ENCODE peak calls at places on chromosomes 1 and 21, in six cellular contexts. X, A, H, P, E and F are unnamed samples.

GRCh38 chr1:92899780-92900179 is 61.5 kb downstream of the DIPK1A start:
- DNase-seq in X (no peak), E (no peak), A (no peak), H (no peak), P (no peak), F (no peak)

GRCh38 chr21:45545691-45546531 is 3.7 kb upstream of the SLC19A1 start:
- DNase-seq in A (no peak), H (no peak), P (no peak), X (no peak), E (peak; percentile 11), F (no peak)

GRCh38 chr21:38793926-38794713 is 11.6 kb upstream of the ETS2 start:
- DNase-seq in E (no peak), P (no peak), X (no peak), A (no peak), H (no peak), F (no peak)

GRCh38 chr1:151972533-151973270 is 21.0 kb downstream of the S100A10 start:
- DNase-seq in P (no peak), E (no peak), H (peak; percentile 28), X (peak; percentile 20), A (peak; percentile 76), F (no peak)

GRCh38 chr21:45596704-45597318 is 46.7 kb upstream of the PCBP3 start:
- DNase-seq in X (peak; percentile 79), E (peak; percentile 74), A (no peak), H (peak; percentile 75), P (no peak), F (peak; percentile 68)

GRCh38 chr1:29851666-29852065 is 615.3 kb downstream of the PTPRU start:
- DNase-seq in E (no peak), X (no peak), P (no peak), A (no peak), H (no peak), F (no peak)

GRCh38 chr1:116165572-116165971 is 54.4 kb downstream of the MAB21L3 start:
- DNase-seq in E (no peak), H (peak; percentile 77), A (no peak), P (no peak), X (no peak), F (no peak)

GRCh38 chr1:23742670-23743286 is 493 bp upstream of the ELOA start:
- DNase-seq in E (no peak), H (peak; percentile 48), X (peak; percentile 84), A (no peak), P (no peak), F (no peak)

GRCh38 chr1:70361727-70362413 is 7.3 kb upstream of the ANKRD13C start:
- DNase-seq in H (no peak), X (no peak), P (no peak), A (no peak), E (no peak), F (no peak)

GRCh38 chr1:202597090-202597761 is 113.0 kb downstream of the SYT2 start:
- DNase-seq in A (no peak), X (no peak), P (no peak), H (no peak), E (no peak), F (no peak)

GRCh38 chr21:45153358-45154318 is 79.3 kb downstream of the ADARB1 start:
- DNase-seq in A (no peak), E (no peak), X (no peak), H (no peak), P (no peak), F (no peak)

GRCh38 chr1:53315456-53316048 is 12.3 kb downstream of the LRP8 start:
- DNase-seq in H (no peak), E (no peak), X (no peak), A (no peak), P (no peak), F (no peak)

GRCh38 chr21:21165063-21165645 is 166.9 kb downstream of the NCAM2 start:
- DNase-seq in X (no peak), H (peak; percentile 19), E (no peak), A (peak; percentile 59), P (no peak), F (no peak)

GRCh38 chr1:26696645-26697440 is 1.0 kb downstream of the ARID1A start:
- DNase-seq in A (no peak), X (peak; percentile 52), H (peak; percentile 49), P (no peak), E (peak; percentile 63), F (no peak)

GRCh38 chr1:25612421-25612820 is 4.2 kb upstream of the MAN1C1 start:
- DNase-seq in H (no peak), E (no peak), A (no peak), P (no peak), X (no peak), F (no peak)

GRCh38 chr1:226489718-226490440 is 58.7 kb upstream of the STUM start:
- DNase-seq in X (no peak), A (no peak), H (no peak), E (no peak), P (no peak), F (no peak)

GRCh38 chr1:181359012-181359411 is 124.3 kb upstream of the CACNA1E start:
- DNase-seq in P (no peak), X (no peak), E (no peak), A (no peak), H (no peak), F (no peak)

GRCh38 chr21:44931137-44931500 is 8.7 kb upstream of the SLX9 start:
- DNase-seq in A (no peak), E (peak; percentile 64), P (no peak), X (no peak), H (no peak), F (no peak)

GRCh38 chr21:35599164-35599563 is 461.2 kb downstream of the SETD4 start:
- DNase-seq in A (no peak), H (no peak), P (no peak), X (no peak), E (no peak), F (no peak)

GRCh38 chr1:28580706-28581530 is 11.1 kb upstream of the RAB42 start:
- DNase-seq in P (no peak), X (peak; percentile 62), H (no peak), A (no peak), E (no peak), F (no peak)

GRCh38 chr1:26391450-26391849 is 18.9 kb upstream of the ZNF683 start:
- DNase-seq in X (peak; percentile 47), A (peak; percentile 33), P (no peak), E (no peak), H (no peak), F (no peak)

GRCh38 chr1:99662581-99663208 is 16.8 kb downstream of the PALMD start:
- DNase-seq in P (no peak), H (peak; percentile 87), E (no peak), X (no peak), A (no peak), F (no peak)

GRCh38 chr1:25861316-25862286 is 2.3 kb upstream of the AUNIP start:
- DNase-seq in H (no peak), X (no peak), P (no peak), E (no peak), A (no peak), F (no peak)

GRCh38 chr1:8415526-8416278 is 97.8 kb downstream of the SLC45A1 start:
- DNase-seq in P (no peak), E (no peak), X (no peak), H (no peak), A (no peak), F (no peak)

GRCh38 chr1:207248544-207249206 is 72.8 kb upstream of the CD55 start:
- DNase-seq in P (no peak), H (no peak), A (no peak), E (no peak), X (no peak), F (no peak)

GRCh38 chr1:238252033-238252802 is 361.5 kb upstream of the ZP4 start:
- DNase-seq in P (no peak), E (no peak), A (no peak), X (peak; percentile 87), H (peak; percentile 23), F (no peak)

GRCh38 chr1:166969074-166969677 is 6.2 kb downstream of the ILDR2 start:
- DNase-seq in P (no peak), H (no peak), X (no peak), A (no peak), E (no peak), F (no peak)

GRCh38 chr1:59076612-59077011 is 220.3 kb upstream of the FGGY start:
- DNase-seq in A (no peak), X (no peak), P (no peak), E (no peak), H (no peak), F (no peak)

GRCh38 chr1:156546267-156546666 is 26.1 kb downstream of the IQGAP3 start:
- DNase-seq in A (no peak), X (no peak), H (no peak), P (no peak), E (no peak), F (no peak)